ENCODE peak calls at places on chromosomes 11 and 22, in five cellular contexts. One of them, this sample, is unnamed.

GRCh38 chr11:90476442-90477007 is 253.7 kb upstream of the CHORDC1 start:
- DNase-seq in GM12878: peak
- DNase-seq in A549: no peak
- DNase-seq in K562: no peak
- DNase-seq in HepG2: peak
- DNase-seq in this sample: peak

GRCh38 chr11:129323896-129324522 is 51.6 kb upstream of the BARX2 start:
- DNase-seq in GM12878: no peak
- DNase-seq in A549: peak
- DNase-seq in K562: no peak
- DNase-seq in HepG2: peak
- DNase-seq in this sample: no peak

GRCh38 chr11:111414267-111414931 is 35.3 kb upstream of the POU2AF1 start:
- DNase-seq in GM12878: peak
- DNase-seq in A549: no peak
- DNase-seq in K562: no peak
- DNase-seq in HepG2: no peak
- DNase-seq in this sample: no peak

GRCh38 chr11:15627560-15627959 is 512.8 kb downstream of the INSC start:
- DNase-seq in GM12878: no peak
- DNase-seq in A549: no peak
- DNase-seq in K562: no peak
- DNase-seq in HepG2: no peak
- DNase-seq in this sample: no peak

GRCh38 chr11:23765862-23766261 is 731.0 kb upstream of the LUZP2 start:
- DNase-seq in GM12878: no peak
- DNase-seq in A549: no peak
- DNase-seq in K562: no peak
- DNase-seq in HepG2: no peak
- DNase-seq in this sample: no peak

GRCh38 chr11:77821349-77821851 is 456 bp downstream of the AAMDC start:
- DNase-seq in GM12878: no peak
- DNase-seq in A549: peak
- DNase-seq in K562: peak
- DNase-seq in HepG2: peak
- DNase-seq in this sample: no peak

GRCh38 chr11:20453657-20454316 is 66.3 kb downstream of the PRMT3 start:
- DNase-seq in GM12878: no peak
- DNase-seq in A549: no peak
- DNase-seq in K562: no peak
- DNase-seq in HepG2: no peak
- DNase-seq in this sample: no peak

GRCh38 chr22:46547179-46547882 is 9.9 kb upstream of the CELSR1 start:
- DNase-seq in GM12878: no peak
- DNase-seq in A549: no peak
- DNase-seq in K562: no peak
- DNase-seq in HepG2: no peak
- DNase-seq in this sample: no peak

GRCh38 chr11:14073821-14074529 is 111.5 kb downstream of the SPON1 start:
- DNase-seq in GM12878: no peak
- DNase-seq in A549: no peak
- DNase-seq in K562: no peak
- DNase-seq in HepG2: no peak
- DNase-seq in this sample: no peak

GRCh38 chr11:78622666-78623065 is 48.0 kb upstream of the NARS2 start:
- DNase-seq in GM12878: no peak
- DNase-seq in A549: no peak
- DNase-seq in K562: no peak
- DNase-seq in HepG2: no peak
- DNase-seq in this sample: no peak

GRCh38 chr11:75773595-75774353 is 5.2 kb downstream of the DGAT2 start:
- DNase-seq in GM12878: peak
- DNase-seq in A549: no peak
- DNase-seq in K562: no peak
- DNase-seq in HepG2: no peak
- DNase-seq in this sample: no peak

GRCh38 chr11:96279018-96279417 is 64.0 kb downstream of the MAML2 start:
- DNase-seq in GM12878: no peak
- DNase-seq in A549: no peak
- DNase-seq in K562: no peak
- DNase-seq in HepG2: no peak
- DNase-seq in this sample: no peak

GRCh38 chr11:19429108-19429760 is 188.5 kb upstream of the E2F8 start:
- DNase-seq in GM12878: no peak
- DNase-seq in A549: no peak
- DNase-seq in K562: no peak
- DNase-seq in HepG2: no peak
- DNase-seq in this sample: no peak

GRCh38 chr11:111632798-111633197 is 30.5 kb downstream of the SIK2 start:
- DNase-seq in GM12878: no peak
- DNase-seq in A549: no peak
- DNase-seq in K562: no peak
- DNase-seq in HepG2: no peak
- DNase-seq in this sample: no peak

GRCh38 chr22:40792451-40792850 is 26.7 kb downstream of the SLC25A17 start:
- DNase-seq in GM12878: no peak
- DNase-seq in A549: no peak
- DNase-seq in K562: no peak
- DNase-seq in HepG2: no peak
- DNase-seq in this sample: no peak

GRCh38 chr11:128894685-128895084 is 3.5 kb downstream of the KCNJ5 start:
- DNase-seq in GM12878: no peak
- DNase-seq in A549: no peak
- DNase-seq in K562: no peak
- DNase-seq in HepG2: peak
- DNase-seq in this sample: no peak

GRCh38 chr22:22372063-22372462 is 127.5 kb downstream of the VPREB1 start:
- DNase-seq in GM12878: no peak
- DNase-seq in A549: no peak
- DNase-seq in K562: peak
- DNase-seq in HepG2: no peak
- DNase-seq in this sample: no peak

GRCh38 chr11:130817608-130817944 is 98.7 kb downstream of the SNX19 start:
- DNase-seq in GM12878: no peak
- DNase-seq in A549: no peak
- DNase-seq in K562: no peak
- DNase-seq in HepG2: no peak
- DNase-seq in this sample: no peak

GRCh38 chr11:3159296-3160190 is 5.6 kb downstream of the OSBPL5 start:
- DNase-seq in GM12878: no peak
- DNase-seq in A549: no peak
- DNase-seq in K562: no peak
- DNase-seq in HepG2: no peak
- DNase-seq in this sample: no peak

GRCh38 chr11:57798905-57799559 is 37.4 kb downstream of the CTNND1 start:
- DNase-seq in GM12878: no peak
- DNase-seq in A549: no peak
- DNase-seq in K562: peak
- DNase-seq in HepG2: peak
- DNase-seq in this sample: no peak

GRCh38 chr22:36998620-36999351 is 20.5 kb downstream of the TST start:
- DNase-seq in GM12878: no peak
- DNase-seq in A549: no peak
- DNase-seq in K562: no peak
- DNase-seq in HepG2: no peak
- DNase-seq in this sample: no peak

GRCh38 chr11:73538381-73538872 is 59.5 kb downstream of the FAM168A start:
- DNase-seq in GM12878: peak
- DNase-seq in A549: no peak
- DNase-seq in K562: no peak
- DNase-seq in HepG2: no peak
- DNase-seq in this sample: no peak

GRCh38 chr22:46029574-46030200 is 52.7 kb upstream of the WNT7B start:
- DNase-seq in GM12878: no peak
- DNase-seq in A549: no peak
- DNase-seq in K562: no peak
- DNase-seq in HepG2: no peak
- DNase-seq in this sample: no peak

GRCh38 chr22:39703890-39704658 is 133.5 kb downstream of the CACNA1I start:
- DNase-seq in GM12878: no peak
- DNase-seq in A549: no peak
- DNase-seq in K562: no peak
- DNase-seq in HepG2: no peak
- DNase-seq in this sample: no peak

GRCh38 chr22:31244044-31244942 is 32.2 kb downstream of the LIMK2 start:
- DNase-seq in GM12878: no peak
- DNase-seq in A549: peak
- DNase-seq in K562: no peak
- DNase-seq in HepG2: peak
- DNase-seq in this sample: peak

GRCh38 chr22:31243339-31244043 is 31.4 kb downstream of the LIMK2 start:
- DNase-seq in GM12878: no peak
- DNase-seq in A549: no peak
- DNase-seq in K562: no peak
- DNase-seq in HepG2: no peak
- DNase-seq in this sample: no peak

GRCh38 chr22:31241200-31241599 is 29.1 kb downstream of the LIMK2 start:
- DNase-seq in GM12878: no peak
- DNase-seq in A549: no peak
- DNase-seq in K562: peak
- DNase-seq in HepG2: peak
- DNase-seq in this sample: no peak

GRCh38 chr22:31240011-31240410 is 27.9 kb downstream of the LIMK2 start:
- DNase-seq in GM12878: no peak
- DNase-seq in A549: no peak
- DNase-seq in K562: no peak
- DNase-seq in HepG2: no peak
- DNase-seq in this sample: no peak

GRCh38 chr22:31241936-31242335 is 29.8 kb downstream of the LIMK2 start:
- DNase-seq in GM12878: no peak
- DNase-seq in A549: no peak
- DNase-seq in K562: no peak
- DNase-seq in HepG2: no peak
- DNase-seq in this sample: no peak
- TF ChIP-seq KDM1A in GM12878: no peak
- TF ChIP-seq KDM1A in A549: no peak
- TF ChIP-seq KDM1A in K562: no peak
- TF ChIP-seq KDM1A in HepG2: no peak
- TF ChIP-seq KDM1A in this sample: no peak

GRCh38 chr22:48618326-48618725 is 1209.3 kb downstream of the BRD1 start:
- DNase-seq in GM12878: no peak
- DNase-seq in A549: no peak
- DNase-seq in K562: no peak
- DNase-seq in HepG2: no peak
- DNase-seq in this sample: no peak
- TF ChIP-seq KDM1A in GM12878: no peak
- TF ChIP-seq KDM1A in A549: no peak
- TF ChIP-seq KDM1A in K562: no peak
- TF ChIP-seq KDM1A in HepG2: no peak
- TF ChIP-seq KDM1A in this sample: no peak

GRCh38 chr11:32615422-32615821 is 31.8 kb downstream of the EIF3M start:
- DNase-seq in GM12878: no peak
- DNase-seq in A549: no peak
- DNase-seq in K562: no peak
- DNase-seq in HepG2: peak
- DNase-seq in this sample: no peak
- TF ChIP-seq KDM1A in GM12878: no peak
- TF ChIP-seq KDM1A in A549: no peak
- TF ChIP-seq KDM1A in K562: no peak
- TF ChIP-seq KDM1A in HepG2: no peak
- TF ChIP-seq KDM1A in this sample: no peak

GRCh38 chr22:19870153-19871022 is 15.7 kb upstream of the GNB1L start:
- DNase-seq in GM12878: no peak
- DNase-seq in A549: no peak
- DNase-seq in K562: no peak
- DNase-seq in HepG2: peak
- DNase-seq in this sample: no peak

GRCh38 chr22:19868773-19869471 is 14.2 kb upstream of the GNB1L start:
- DNase-seq in GM12878: no peak
- DNase-seq in A549: no peak
- DNase-seq in K562: no peak
- DNase-seq in HepG2: no peak
- DNase-seq in this sample: peak

GRCh38 chr22:19871023-19871844 is 16.6 kb upstream of the GNB1L start:
- DNase-seq in GM12878: no peak
- DNase-seq in A549: no peak
- DNase-seq in K562: no peak
- DNase-seq in HepG2: no peak
- DNase-seq in this sample: no peak

GRCh38 chr22:19868333-19868732 is 13.7 kb upstream of the GNB1L start:
- DNase-seq in GM12878: no peak
- DNase-seq in A549: no peak
- DNase-seq in K562: no peak
- DNase-seq in HepG2: no peak
- DNase-seq in this sample: no peak

DNA sequence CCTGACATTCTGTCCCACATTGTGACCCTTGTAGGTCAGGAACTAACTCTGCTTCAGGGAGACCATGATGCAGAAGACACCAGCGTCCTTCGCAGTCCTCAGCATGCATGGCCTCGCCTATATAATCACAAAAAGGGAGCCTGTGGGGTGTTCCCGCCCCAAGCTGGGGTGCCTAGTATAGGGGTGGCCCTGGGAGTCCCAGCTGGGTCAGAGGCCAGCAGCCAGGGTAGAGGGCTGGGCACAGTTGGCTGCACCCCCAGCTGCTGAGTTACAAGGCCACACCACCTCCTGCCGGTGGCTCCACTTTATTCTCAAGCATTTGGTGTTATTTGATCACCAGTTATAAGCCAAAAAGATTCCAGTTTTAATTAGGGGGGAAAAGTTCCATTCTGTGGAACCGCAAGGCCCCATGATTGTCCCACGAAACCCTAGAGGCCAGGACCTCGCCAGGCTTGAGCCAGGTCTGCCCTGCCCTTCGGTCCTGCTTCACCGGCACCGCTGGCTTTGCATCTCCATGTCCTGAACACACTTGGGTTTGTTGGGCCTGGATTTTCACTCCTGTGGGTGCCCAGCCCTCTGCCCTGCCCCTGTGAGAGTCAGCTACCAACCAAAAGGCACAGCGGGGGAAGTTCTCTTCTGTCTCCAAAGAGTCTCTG is 15.0 kb upstream of the GNB1L start:
- DNase-seq in GM12878: no peak
- DNase-seq in A549: no peak
- DNase-seq in K562: no peak
- DNase-seq in HepG2: no peak
- DNase-seq in this sample: peak
- TF ChIP-seq KDM1A in GM12878: no peak
- TF ChIP-seq KDM1A in A549: no peak
- TF ChIP-seq KDM1A in K562: no peak
- TF ChIP-seq KDM1A in HepG2: no peak
- TF ChIP-seq KDM1A in this sample: no peak

GRCh38 chr22:42500164-42500835 is 19.3 kb downstream of the RRP7A start:
- DNase-seq in GM12878: peak
- DNase-seq in A549: peak
- DNase-seq in K562: peak
- DNase-seq in HepG2: no peak
- DNase-seq in this sample: peak
- TF ChIP-seq KDM1A in GM12878: no peak
- TF ChIP-seq KDM1A in A549: no peak
- TF ChIP-seq KDM1A in K562: no peak
- TF ChIP-seq KDM1A in HepG2: no peak
- TF ChIP-seq KDM1A in this sample: no peak

GRCh38 chr11:100805509-100806199 is 118.6 kb downstream of the ARHGAP42 start:
- DNase-seq in GM12878: no peak
- DNase-seq in A549: no peak
- DNase-seq in K562: no peak
- DNase-seq in HepG2: no peak
- DNase-seq in this sample: no peak
- TF ChIP-seq KDM1A in GM12878: no peak
- TF ChIP-seq KDM1A in A549: no peak
- TF ChIP-seq KDM1A in K562: no peak
- TF ChIP-seq KDM1A in HepG2: no peak
- TF ChIP-seq KDM1A in this sample: no peak

This sample was measured in H1.